ENCODE peak calls at places on chromosomes 16 and 17, in six cellular contexts. T is activated CD4-positive, alpha-beta memory T cell treated with anti-CD3 and anti-CD28 coated beads, Interleukin-2, amount 10 ng/mL, durations not matched to agents 7 days and 5 days; V is pancreas; A is IMR-90; K is fibroblast of pulmonary artery; N is HuH-7.5. O is an unnamed sample.

GRCh38 chr17:73493212-73493814 is 150.9 kb downstream of the SDK2 start:
- DNase-seq in A (no peak), T (no peak), N (no peak), V (no peak), K (no peak), O (no peak)

GRCh38 chr17:49297141-49297540 is 64.9 kb downstream of the ZNF652 start:
- DNase-seq in A (no peak), T (no peak), V (no peak), N (no peak), K (no peak), O (no peak)

GRCh38 chr16:20114356-20114755 is 40.7 kb upstream of the GPR139 start:
- DNase-seq in N (no peak), T (no peak), A (no peak), V (peak; percentile 69), K (no peak), O (no peak)

GRCh38 chr17:44959821-44960523 is 8.1 kb downstream of the C1QL1 start:
- DNase-seq in A (no peak), T (no peak), K (no peak), V (no peak), N (no peak), O (peak; percentile 45)

GRCh38 chr16:74760007-74760767 is 14.4 kb downstream of the FA2H start:
- DNase-seq in V (no peak), A (peak; percentile 90), K (no peak), T (no peak), N (peak; percentile 6), O (no peak)

GRCh38 chr16:11759997-11760396 is 17.3 kb upstream of the TXNDC11 start:
- DNase-seq in K (no peak), A (no peak), V (no peak), T (no peak), N (no peak), O (no peak)

GRCh38 chr16:80804451-80805383 is at the start of gene CDYL2:
- DNase-seq in K (peak; percentile 31), V (peak; percentile 50), T (peak; percentile 64), N (peak; percentile 83), A (peak; percentile 2), O (peak; percentile 73)

GRCh38 chr17:7697828-7698588 is 7.0 kb upstream of the EFNB3 start:
- DNase-seq in T (no peak), N (no peak), V (no peak), A (no peak), K (no peak), O (no peak)

GRCh38 chr17:70344356-70345060 is 175.2 kb downstream of the KCNJ2 start:
- DNase-seq in V (no peak), N (no peak), T (no peak), A (peak; percentile 27), K (no peak), O (no peak)

GRCh38 chr16:19520861-19521331 is 1.0 kb downstream of the GDE1 start:
- DNase-seq in T (peak; percentile 41), A (peak; percentile 54), K (peak; percentile 17), V (no peak), N (no peak), O (peak; percentile 69)

GRCh38 chr17:10987786-10988185 is 149.9 kb upstream of the PIRT start:
- DNase-seq in K (no peak), T (no peak), A (no peak), N (no peak), V (no peak), O (no peak)

GRCh38 chr17:77421635-77421982 is 280.8 kb downstream of the SEC14L1 start:
- DNase-seq in A (no peak), N (no peak), K (no peak), T (no peak), V (no peak), O (no peak)

GRCh38 chr17:43314582-43314981 is 80.8 kb upstream of the RNU2-1 start:
- DNase-seq in N (no peak), V (no peak), T (no peak), A (no peak), K (no peak), O (no peak)

GRCh38 chr17:61645898-61646297 is 54.9 kb upstream of the NACA2 start:
- DNase-seq in T (no peak), A (peak; percentile 18), N (no peak), V (no peak), K (no peak), O (no peak)

GRCh38 chr16:78709137-78709871 is 609.9 kb downstream of the WWOX start:
- DNase-seq in N (no peak), V (no peak), A (no peak), T (no peak), K (no peak), O (no peak)

GRCh38 chr16:57308041-57308440 is 23.6 kb upstream of the PLLP start:
- DNase-seq in A (no peak), V (no peak), K (no peak), T (no peak), N (no peak), O (no peak)

O was measured in Peyer's patch.